ENCODE peak calls at places on chromosomes 12 and 14, in five cellular contexts. G, B, X, R and P are unnamed samples. For H3K27me3, the result is how much of the 10 kb centered on the place peaks cover.

GRCh38 chr12:16606201-16606849 is 363 bp upstream of the LMO3 start:
- DNase-seq in G (peak), B (peak), X (no peak), R (no peak), P (no peak)

GRCh38 chr12:72829838-72830237 is 557.7 kb downstream of the TRHDE start:
- DNase-seq in G (no peak), B (no peak), X (no peak), R (no peak), P (no peak)

GRCh38 chr12:47882796-47883546 is 21.8 kb downstream of the VDR start:
- DNase-seq in G (peak), B (no peak), X (no peak), R (peak), P (no peak)

GRCh38 chr12:49674318-49674985 is 32.8 kb downstream of the FMNL3 start:
- DNase-seq in G (no peak), B (peak), X (no peak), R (no peak), P (no peak)

GRCh38 chr12:49873361-49873934 is 30.3 kb downstream of the FAIM2 start:
- DNase-seq in G (no peak), B (peak), X (peak), R (no peak), P (no peak)

GRCh38 chr14:64973026-64973442 is 898 bp upstream of the RAB15 start:
- DNase-seq in G (no peak), B (no peak), X (no peak), R (peak), P (peak)

GRCh38 chr12:18750087-18750486 is 12.2 kb downstream of the CAPZA3 start:
- DNase-seq in G (no peak), B (peak), X (no peak), R (no peak), P (no peak)

GRCh38 chr12:121534495-121535148 is 46.2 kb downstream of the KDM2B start:
- DNase-seq in G (no peak), B (no peak), X (no peak), R (no peak), P (no peak)

GRCh38 chr12:57118711-57119271 is 7.6 kb upstream of the STAT6 start:
- DNase-seq in G (no peak), B (no peak), X (no peak), R (no peak), P (no peak)

GRCh38 chr12:5013206-5013830 is 30.4 kb upstream of the KCNA5 start:
- DNase-seq in G (no peak), B (peak), X (no peak), R (no peak), P (peak)

GRCh38 chr12:5015711-5016492 is 27.8 kb upstream of the KCNA5 start:
- DNase-seq in G (no peak), B (no peak), X (no peak), R (no peak), P (no peak)

GRCh38 chr12:5010130-5010529 is 33.5 kb upstream of the KCNA5 start:
- DNase-seq in G (no peak), B (no peak), X (no peak), R (no peak), P (peak)

GRCh38 chr12:5014269-5014668 is 29.4 kb upstream of the KCNA5 start:
- DNase-seq in G (no peak), B (peak), X (no peak), R (no peak), P (no peak)

GRCh38 chr12:5012337-5012736 is 31.3 kb upstream of the KCNA5 start:
- DNase-seq in G (no peak), B (no peak), X (no peak), R (no peak), P (peak)
- H3K27me3 ChIP-seq in G (under half), B (under half), X (under half), R (under half), P (under half)

GRCh38 chr14:23828611-23829010 is 125.0 kb upstream of the DHRS4 start:
- DNase-seq in G (no peak), B (no peak), X (no peak), R (no peak), P (no peak)
- H3K27me3 ChIP-seq in G (under half), B (under half), X (under half), R (under half), P (under half)

GRCh38 chr14:102833341-102833740 is 56.1 kb downstream of the TRAF3 start:
- DNase-seq in G (no peak), B (no peak), X (no peak), R (no peak), P (no peak)
- H3K27me3 ChIP-seq in G (under half), B (under half), X (under half), R (under half), P (under half)

DNA sequence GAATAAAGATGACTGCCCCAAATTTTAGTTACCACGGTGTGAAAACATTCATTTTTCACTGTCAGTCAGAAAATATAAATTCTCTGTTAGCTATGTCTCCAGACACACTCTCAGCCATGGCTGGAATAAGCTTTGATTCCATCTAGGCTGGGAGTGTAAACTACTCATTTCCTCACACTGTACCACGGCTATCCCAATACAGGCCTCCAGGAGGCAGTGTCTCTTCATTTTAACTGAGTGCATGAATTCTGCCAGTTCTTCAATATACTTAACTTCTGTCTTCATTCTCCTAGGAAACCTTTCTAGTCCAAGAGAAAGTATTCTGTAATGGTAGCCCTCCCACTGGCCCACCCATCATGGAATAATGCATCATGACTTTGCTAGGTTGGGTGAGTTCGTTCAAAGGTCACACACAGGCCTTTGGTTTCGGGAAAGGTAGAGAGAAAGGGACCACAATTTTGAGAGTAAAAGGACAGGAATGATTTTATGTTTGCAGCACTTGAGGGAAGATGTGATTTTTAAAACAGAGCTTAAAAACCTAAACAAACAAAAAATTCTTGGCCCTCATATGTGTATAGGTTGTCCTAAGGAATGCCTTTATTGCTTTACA is 381.1 kb downstream of the SEC23A start:
- DNase-seq in G (no peak), B (peak), X (no peak), R (peak), P (no peak)
- H3K27me3 ChIP-seq in G (under half), B (under half), X (under half), R (under half), P (under half)

GRCh38 chr12:25725874-25726273 is 172.8 kb upstream of the LMNTD1 start:
- DNase-seq in G (no peak), B (peak), X (no peak), R (no peak), P (no peak)

GRCh38 chr12:25723286-25723685 is 170.2 kb upstream of the LMNTD1 start:
- DNase-seq in G (no peak), B (peak), X (no peak), R (no peak), P (no peak)

GRCh38 chr12:25719505-25719904 is 166.4 kb upstream of the LMNTD1 start:
- DNase-seq in G (no peak), B (no peak), X (no peak), R (no peak), P (no peak)

GRCh38 chr12:25728196-25728595 is 175.1 kb upstream of the LMNTD1 start:
- DNase-seq in G (no peak), B (peak), X (no peak), R (no peak), P (no peak)

DNA sequence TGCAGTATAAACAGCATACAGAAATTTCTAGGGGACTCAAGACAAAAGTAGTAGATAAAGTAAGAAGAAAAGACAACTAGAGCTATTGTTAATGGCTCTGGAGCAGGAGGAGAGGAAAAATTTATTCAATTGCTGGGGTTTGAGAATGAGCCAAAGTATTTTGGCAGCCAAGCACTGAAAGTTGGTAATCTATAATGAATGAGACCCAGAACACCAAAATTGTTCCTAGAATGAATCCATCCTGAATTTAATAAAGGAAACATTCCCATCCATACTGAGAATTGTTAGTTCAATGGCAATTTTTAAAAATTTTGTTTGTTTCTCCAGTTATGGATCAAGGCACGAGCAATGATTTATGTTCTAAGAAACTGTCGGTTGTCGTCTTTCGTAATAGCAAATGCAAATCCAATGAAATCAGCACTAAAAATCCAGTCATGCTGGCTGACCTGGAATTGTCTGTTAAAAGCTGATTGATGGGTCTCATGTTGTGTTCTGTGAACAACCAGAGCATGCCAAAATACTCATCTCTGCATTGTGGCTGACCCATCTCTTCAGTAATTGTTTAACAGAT is 170.9 kb upstream of the LMNTD1 start:
- DNase-seq in G (no peak), B (peak), X (no peak), R (no peak), P (no peak)
- H3K27me3 ChIP-seq in G (under half), B (under half), X (under half), R (under half), P (under half)

GRCh38 chr14:95705518-95705917 is 8.4 kb downstream of the TCL1A start:
- DNase-seq in G (no peak), B (no peak), X (no peak), R (no peak), P (no peak)
- H3K27me3 ChIP-seq in G (under half), B (under half), X (under half), R (under half), P (under half)

GRCh38 chr12:104956870-104957301 is 1.2 kb downstream of the SLC41A2 start:
- DNase-seq in G (no peak), B (peak), X (no peak), R (no peak), P (no peak)
- H3K27me3 ChIP-seq in G (under half), B (under half), X (under half), R (under half), P (under half)

DNA sequence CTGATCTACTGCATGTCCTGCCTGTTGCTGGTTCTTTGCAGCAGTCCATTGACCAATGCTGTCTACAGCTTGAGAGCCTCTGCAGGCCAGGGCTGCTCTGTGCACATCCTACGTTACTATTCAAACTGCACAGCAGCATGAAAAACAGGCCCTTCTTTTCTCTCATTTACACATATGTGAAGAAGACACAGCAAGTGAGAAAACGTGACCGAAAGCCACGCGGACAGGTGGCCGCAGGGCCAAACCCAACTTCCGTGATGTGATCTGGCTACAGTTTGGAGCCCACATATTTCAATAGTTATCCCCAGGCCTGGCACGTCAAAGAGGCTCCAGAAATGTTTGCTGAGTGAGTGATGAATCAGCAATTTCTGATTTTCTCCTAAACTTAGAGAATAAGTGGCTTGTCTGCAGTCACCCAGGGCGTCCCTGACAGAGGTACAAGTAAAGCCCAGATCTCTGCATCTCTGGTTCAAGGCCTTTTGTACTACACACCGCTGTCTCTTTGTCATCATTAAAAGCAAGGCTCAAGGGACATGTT is 17.9 kb upstream of the TCL1B start:
- DNase-seq in G (no peak), B (no peak), X (no peak), R (no peak), P (no peak)
- H3K27me3 ChIP-seq in G (under half), B (under half), X (under half), R (under half), P (under half)

GRCh38 chr12:53752651-53753050 is 872 bp upstream of the CISTR start:
- DNase-seq in G (no peak), B (no peak), X (no peak), R (no peak), P (no peak)
- H3K27me3 ChIP-seq in G (under half), B (half or more), X (under half), R (half or more), P (under half)